ENCODE peak calls at places on chromosome 15, in five cellular contexts. One of them, this sample, is unnamed.

GRCh38 chr15:64596701-64597468 is 136.5 kb downstream of the ZNF609 start:
- DNase-seq in endodermal cell: peak
- DNase-seq in AG10803: peak
- DNase-seq in right atrium auricular region: no peak
- DNase-seq in transverse colon: no peak
- DNase-seq in this sample: no peak

GRCh38 chr15:43134157-43134637 is 811 bp downstream of the TMEM62 start:
- DNase-seq in right atrium auricular region: no peak
- DNase-seq in endodermal cell: peak
- DNase-seq in AG10803: no peak
- DNase-seq in transverse colon: no peak
- DNase-seq in this sample: no peak

GRCh38 chr15:78938608-78939488 is 6.0 kb downstream of the CTSH start:
- DNase-seq in right atrium auricular region: no peak
- DNase-seq in endodermal cell: no peak
- DNase-seq in transverse colon: no peak
- DNase-seq in AG10803: no peak
- DNase-seq in this sample: no peak

GRCh38 chr15:25171111-25171811 is 216.5 kb downstream of the SNRPN start:
- DNase-seq in right atrium auricular region: peak
- DNase-seq in AG10803: no peak
- DNase-seq in endodermal cell: peak
- DNase-seq in transverse colon: no peak
- DNase-seq in this sample: no peak

GRCh38 chr15:65146438-65146837 is 12.8 kb upstream of the PDCD7 start:
- DNase-seq in AG10803: no peak
- DNase-seq in right atrium auricular region: no peak
- DNase-seq in transverse colon: no peak
- DNase-seq in endodermal cell: no peak
- DNase-seq in this sample: no peak

GRCh38 chr15:22262613-22263020 is 182.3 kb downstream of the OR4M2 start:
- DNase-seq in AG10803: no peak
- DNase-seq in endodermal cell: no peak
- DNase-seq in right atrium auricular region: peak
- DNase-seq in transverse colon: peak
- DNase-seq in this sample: no peak

GRCh38 chr15:45645026-45645980 is 10.5 kb downstream of the SQOR start:
- DNase-seq in endodermal cell: no peak
- DNase-seq in AG10803: peak
- DNase-seq in transverse colon: peak
- DNase-seq in right atrium auricular region: no peak
- DNase-seq in this sample: no peak

GRCh38 chr15:65285291-65286068 is 1.2 kb downstream of the PARP16 start:
- DNase-seq in transverse colon: no peak
- DNase-seq in endodermal cell: no peak
- DNase-seq in AG10803: peak
- DNase-seq in right atrium auricular region: no peak
- DNase-seq in this sample: no peak

GRCh38 chr15:77993374-77993911 is 84.1 kb downstream of the TBC1D2B start:
- DNase-seq in right atrium auricular region: no peak
- DNase-seq in AG10803: no peak
- DNase-seq in endodermal cell: no peak
- DNase-seq in transverse colon: no peak
- DNase-seq in this sample: no peak

GRCh38 chr15:101637549-101638318 is 14.4 kb downstream of the TM2D3 start:
- DNase-seq in transverse colon: peak
- DNase-seq in right atrium auricular region: no peak
- DNase-seq in AG10803: no peak
- DNase-seq in endodermal cell: no peak
- DNase-seq in this sample: no peak

GRCh38 chr15:45660231-45660979 is 25.6 kb downstream of the SQOR start:
- DNase-seq in AG10803: peak
- DNase-seq in transverse colon: peak
- DNase-seq in endodermal cell: no peak
- DNase-seq in right atrium auricular region: no peak
- DNase-seq in this sample: peak

GRCh38 chr15:77419050-77419835 is 661 bp downstream of the PEAK1 start:
- DNase-seq in right atrium auricular region: no peak
- DNase-seq in endodermal cell: peak
- DNase-seq in transverse colon: peak
- DNase-seq in AG10803: peak
- DNase-seq in this sample: no peak

GRCh38 chr15:83794209-83794608 is 140.3 kb downstream of the ADAMTSL3 start:
- DNase-seq in AG10803: no peak
- DNase-seq in right atrium auricular region: no peak
- DNase-seq in endodermal cell: no peak
- DNase-seq in transverse colon: no peak
- DNase-seq in this sample: no peak

GRCh38 chr15:35522061-35522460 is 23.9 kb downstream of the DPH6 start:
- DNase-seq in AG10803: no peak
- DNase-seq in right atrium auricular region: no peak
- DNase-seq in transverse colon: no peak
- DNase-seq in endodermal cell: peak
- DNase-seq in this sample: no peak

GRCh38 chr15:81686021-81686420 is 312.0 kb upstream of the TMC3 start:
- DNase-seq in right atrium auricular region: no peak
- DNase-seq in AG10803: no peak
- DNase-seq in transverse colon: no peak
- DNase-seq in endodermal cell: no peak
- DNase-seq in this sample: no peak
- H3K4me3 ChIP-seq in right atrium auricular region: no peak
- H3K4me3 ChIP-seq in AG10803: no peak
- H3K4me3 ChIP-seq in transverse colon: no peak
- H3K4me3 ChIP-seq in endodermal cell: no peak
- H3K4me3 ChIP-seq in this sample: no peak

GRCh38 chr15:57312323-57313133 is 63.8 kb upstream of the CGNL1 start:
- DNase-seq in endodermal cell: no peak
- DNase-seq in AG10803: no peak
- DNase-seq in transverse colon: peak
- DNase-seq in right atrium auricular region: peak
- DNase-seq in this sample: no peak
- TF ChIP-seq CTCF in endodermal cell: no peak
- TF ChIP-seq CTCF in AG10803: no peak
- TF ChIP-seq CTCF in transverse colon: no peak
- TF ChIP-seq CTCF in right atrium auricular region: no peak
- TF ChIP-seq CTCF in this sample: no peak

GRCh38 chr15:75114796-75115195 is 86.9 kb upstream of the C15orf39 start:
- DNase-seq in AG10803: no peak
- DNase-seq in transverse colon: no peak
- DNase-seq in right atrium auricular region: no peak
- DNase-seq in endodermal cell: no peak
- DNase-seq in this sample: no peak

GRCh38 chr15:75109731-75110130 is 86.3 kb downstream of the PPCDC start:
- DNase-seq in endodermal cell: no peak
- DNase-seq in right atrium auricular region: no peak
- DNase-seq in AG10803: no peak
- DNase-seq in transverse colon: no peak
- DNase-seq in this sample: no peak

GRCh38 chr15:75114327-75114726 is 87.4 kb upstream of the C15orf39 start:
- DNase-seq in endodermal cell: no peak
- DNase-seq in AG10803: no peak
- DNase-seq in right atrium auricular region: no peak
- DNase-seq in transverse colon: peak
- DNase-seq in this sample: no peak

GRCh38 chr15:75112278-75112847 is 89.0 kb downstream of the PPCDC start:
- DNase-seq in AG10803: no peak
- DNase-seq in transverse colon: no peak
- DNase-seq in endodermal cell: no peak
- DNase-seq in right atrium auricular region: no peak
- DNase-seq in this sample: no peak

GRCh38 chr15:75112848-75113492 is 88.7 kb upstream of the C15orf39 start:
- DNase-seq in transverse colon: no peak
- DNase-seq in endodermal cell: no peak
- DNase-seq in right atrium auricular region: no peak
- DNase-seq in AG10803: no peak
- DNase-seq in this sample: no peak
- H3K4me3 ChIP-seq in transverse colon: no peak
- H3K4me3 ChIP-seq in endodermal cell: no peak
- H3K4me3 ChIP-seq in right atrium auricular region: no peak
- H3K4me3 ChIP-seq in AG10803: no peak
- H3K4me3 ChIP-seq in this sample: no peak

DNA sequence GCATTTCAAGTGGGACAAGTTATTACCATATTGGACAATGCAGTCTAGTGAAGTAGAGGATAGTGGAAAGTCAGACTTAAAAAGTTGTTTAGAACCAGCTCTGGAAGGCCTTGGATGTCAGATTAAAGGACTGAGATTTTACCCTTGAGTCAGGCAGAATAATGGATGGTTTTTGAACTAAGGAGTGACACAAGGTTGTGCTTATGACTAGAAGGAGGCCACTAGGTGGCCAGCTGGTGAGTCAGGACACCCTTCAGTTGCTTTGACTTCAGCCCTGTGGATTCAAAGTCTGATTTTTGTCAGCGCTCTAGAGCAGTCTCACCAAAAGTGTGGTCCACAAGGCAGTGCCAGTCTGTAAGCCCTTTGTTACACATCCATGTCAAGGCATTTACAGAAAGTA is 3.8 kb upstream of the GABPB1 start:
- DNase-seq in AG10803: peak
- DNase-seq in transverse colon: peak
- DNase-seq in endodermal cell: peak
- DNase-seq in right atrium auricular region: no peak
- DNase-seq in this sample: no peak
- TF ChIP-seq CTCF in AG10803: peak
- TF ChIP-seq CTCF in transverse colon: no peak
- TF ChIP-seq CTCF in endodermal cell: peak
- TF ChIP-seq CTCF in right atrium auricular region: no peak
- TF ChIP-seq CTCF in this sample: peak

GRCh38 chr15:68691667-68692066 is 112.9 kb downstream of the CORO2B start:
- DNase-seq in endodermal cell: no peak
- DNase-seq in transverse colon: no peak
- DNase-seq in right atrium auricular region: no peak
- DNase-seq in AG10803: no peak
- DNase-seq in this sample: peak

GRCh38 chr15:68694111-68694510 is 115.3 kb downstream of the CORO2B start:
- DNase-seq in transverse colon: no peak
- DNase-seq in right atrium auricular region: no peak
- DNase-seq in AG10803: no peak
- DNase-seq in endodermal cell: no peak
- DNase-seq in this sample: no peak

GRCh38 chr15:68696532-68697363 is 118.0 kb downstream of the CORO2B start:
- DNase-seq in endodermal cell: no peak
- DNase-seq in right atrium auricular region: no peak
- DNase-seq in transverse colon: no peak
- DNase-seq in AG10803: peak
- DNase-seq in this sample: no peak

GRCh38 chr15:68695061-68695595 is 116.3 kb downstream of the CORO2B start:
- DNase-seq in transverse colon: no peak
- DNase-seq in endodermal cell: no peak
- DNase-seq in right atrium auricular region: no peak
- DNase-seq in AG10803: no peak
- DNase-seq in this sample: no peak

DNA sequence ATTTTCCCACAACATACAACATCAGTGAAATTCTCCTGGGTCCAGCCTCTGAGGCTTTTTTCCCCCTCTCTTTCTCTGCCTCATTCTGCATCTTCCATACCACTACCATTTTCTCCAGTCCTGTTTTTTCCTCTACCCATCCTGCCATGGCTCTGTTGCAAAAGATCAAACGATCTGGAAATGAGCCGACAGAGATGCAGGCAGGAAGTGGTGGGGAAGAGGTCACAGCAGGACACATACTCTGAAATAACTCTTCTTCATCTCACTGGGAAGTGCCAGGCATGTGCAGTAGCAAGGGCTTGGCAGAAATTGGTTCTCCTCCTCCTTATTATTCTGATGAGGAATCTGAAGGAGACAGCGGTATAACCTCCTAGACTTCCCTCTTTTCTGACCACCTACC is 114.3 kb downstream of the CORO2B start:
- DNase-seq in AG10803: peak
- DNase-seq in right atrium auricular region: no peak
- DNase-seq in transverse colon: no peak
- DNase-seq in endodermal cell: no peak
- DNase-seq in this sample: no peak
- H3K4me3 ChIP-seq in AG10803: no peak
- H3K4me3 ChIP-seq in right atrium auricular region: no peak
- H3K4me3 ChIP-seq in transverse colon: no peak
- H3K4me3 ChIP-seq in endodermal cell: no peak
- H3K4me3 ChIP-seq in this sample: no peak

GRCh38 chr15:70852501-70853269 is 1.3 kb downstream of the LARP6 start:
- DNase-seq in endodermal cell: no peak
- DNase-seq in transverse colon: no peak
- DNase-seq in right atrium auricular region: no peak
- DNase-seq in AG10803: peak
- DNase-seq in this sample: no peak
- TF ChIP-seq CTCF in endodermal cell: no peak
- TF ChIP-seq CTCF in transverse colon: no peak
- TF ChIP-seq CTCF in right atrium auricular region: no peak
- TF ChIP-seq CTCF in AG10803: no peak
- TF ChIP-seq CTCF in this sample: no peak

GRCh38 chr15:80779658-80780415 is 667 bp downstream of the CEMIP start:
- DNase-seq in right atrium auricular region: no peak
- DNase-seq in AG10803: no peak
- DNase-seq in endodermal cell: peak
- DNase-seq in transverse colon: peak
- DNase-seq in this sample: no peak

GRCh38 chr15:80778964-80779657 is at the start of gene CEMIP:
- DNase-seq in transverse colon: peak
- DNase-seq in right atrium auricular region: peak
- DNase-seq in AG10803: peak
- DNase-seq in endodermal cell: peak
- DNase-seq in this sample: no peak

GRCh38 chr15:80777836-80778620 is 1.1 kb upstream of the CEMIP start:
- DNase-seq in AG10803: no peak
- DNase-seq in transverse colon: no peak
- DNase-seq in endodermal cell: no peak
- DNase-seq in right atrium auricular region: no peak
- DNase-seq in this sample: no peak

GRCh38 chr15:80778621-80778963 is 578 bp upstream of the CEMIP start:
- DNase-seq in right atrium auricular region: no peak
- DNase-seq in transverse colon: no peak
- DNase-seq in AG10803: no peak
- DNase-seq in endodermal cell: no peak
- DNase-seq in this sample: no peak

DNA sequence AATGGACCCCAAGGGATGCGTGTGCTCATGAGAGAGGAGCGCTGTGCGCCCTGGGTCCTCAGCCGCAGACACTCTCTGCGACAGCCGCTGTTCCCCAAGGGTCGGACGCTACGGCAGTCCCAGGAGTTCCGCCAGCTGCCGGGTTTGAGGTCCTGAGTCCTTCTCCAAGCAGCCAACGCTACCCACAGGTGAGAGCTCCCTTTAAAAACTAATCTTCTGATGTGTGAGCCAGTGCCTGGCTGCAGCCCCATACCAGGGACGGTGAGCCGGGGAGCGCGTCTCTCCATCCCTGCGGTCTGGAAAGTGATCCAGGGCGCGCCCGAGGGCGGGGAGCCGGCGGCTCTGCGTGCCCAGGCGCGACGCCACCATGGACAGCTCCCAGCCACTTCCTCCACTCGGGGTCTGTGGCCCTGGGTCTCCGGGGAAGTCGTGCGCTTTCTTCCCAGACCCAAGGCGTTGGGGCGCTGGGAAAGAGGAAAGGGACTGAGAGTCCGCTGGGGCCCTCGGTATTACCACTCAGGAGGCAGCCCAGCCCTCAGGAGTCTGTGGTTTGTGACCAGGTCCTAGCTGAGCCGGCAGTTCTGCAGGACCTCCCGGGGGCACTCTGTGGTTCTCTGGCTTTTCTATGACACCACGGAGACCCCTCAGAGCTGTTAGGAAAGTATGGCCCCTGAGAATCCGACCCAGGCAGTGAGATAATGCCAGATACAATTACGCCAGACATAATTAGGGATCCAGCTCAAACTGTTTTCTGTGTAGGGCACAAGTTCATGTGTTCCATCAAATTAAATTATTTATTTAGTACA is 1.4 kb downstream of the CEMIP start:
- DNase-seq in endodermal cell: peak
- DNase-seq in AG10803: peak
- DNase-seq in right atrium auricular region: no peak
- DNase-seq in transverse colon: peak
- DNase-seq in this sample: peak
- H3K4me3 ChIP-seq in endodermal cell: peak
- H3K4me3 ChIP-seq in AG10803: peak
- H3K4me3 ChIP-seq in right atrium auricular region: peak
- H3K4me3 ChIP-seq in transverse colon: no peak
- H3K4me3 ChIP-seq in this sample: no peak